ENCODE peak calls at places on chromosome 11, in nine cellular contexts. L is stimulated activated CD4-positive, alpha-beta T cell treated with anti-CD3 and anti-CD28 coated beads, Interleukin-4, amount 100 ng/mL, for 4 hours; T is T-helper 1 cell; D is NCI-H226; G is activated T-cell treated with anti-CD3 and anti-CD28 coated beads, Interleukin-2, amount 50 U/mL, for 1 hour; C is Daoy; F is NCI-H510A treated with DMSO at 0.1 percent for 48 hours; Z is Calu3; Q is LHCN-M2. R is an unnamed sample.

GRCh38 chr11:6667733-6668374 is 12.2 kb upstream of the DCHS1 start:
- DNase-seq in Q (no peak), C (no peak), Z (peak; percentile 8), D (no peak), G (no peak), F (peak; percentile 2), T (no peak), L (no peak), R (peak; percentile 18)

GRCh38 chr11:38582151-38582550 is 1984.1 kb upstream of the RAG2 start:
- DNase-seq in G (no peak), L (no peak), D (no peak), Z (no peak), F (no peak), C (no peak), Q (peak; percentile 32), T (no peak), R (no peak)

GRCh38 chr11:43238341-43238740 is 73.5 kb upstream of the API5 start:
- DNase-seq in C (no peak), G (no peak), L (no peak), D (no peak), T (no peak), F (no peak), Q (no peak), Z (no peak), R (no peak)

GRCh38 chr11:76822406-76822805 is 38.3 kb upstream of the ACER3 start:
- DNase-seq in F (no peak), Q (no peak), C (no peak), L (no peak), G (no peak), D (no peak), T (no peak), Z (no peak), R (no peak)

GRCh38 chr11:130801287-130802146 is 114.8 kb downstream of the SNX19 start:
- DNase-seq in Q (peak; percentile 78), D (peak; percentile 60), Z (no peak), G (no peak), L (no peak), T (no peak), C (peak; percentile 57), F (no peak), R (no peak)

GRCh38 chr11:28860898-28861297 is 752.7 kb downstream of the METTL15 start:
- DNase-seq in G (no peak), Z (no peak), C (peak; percentile 38), D (no peak), Q (peak; percentile 91), F (no peak), T (no peak), L (no peak), R (no peak)

GRCh38 chr11:117823294-117823940 is 1.1 kb downstream of the FXYD2 start:
- DNase-seq in Q (no peak), Z (no peak), L (no peak), C (peak; percentile 39), G (peak; percentile 48), T (no peak), D (no peak), F (peak; percentile 34), R (no peak)

GRCh38 chr11:23013509-23013908 is 153.2 kb upstream of the CCDC179 start:
- DNase-seq in T (no peak), D (no peak), C (no peak), F (no peak), G (no peak), Q (peak; percentile 3), Z (no peak), L (no peak), R (no peak)

GRCh38 chr11:87063982-87064381 is 26.2 kb downstream of the TMEM135 start:
- DNase-seq in C (no peak), Z (no peak), Q (peak; percentile 27), G (no peak), F (no peak), L (no peak), D (peak; percentile 16), T (no peak), R (no peak)

GRCh38 chr11:90256404-90257157 is 33.7 kb upstream of the CHORDC1 start:
- DNase-seq in D (no peak), C (no peak), Z (no peak), T (no peak), F (no peak), G (no peak), Q (no peak), L (no peak), R (no peak)

GRCh38 chr11:44167047-44167446 is 71.6 kb downstream of the EXT2 start:
- DNase-seq in G (no peak), T (no peak), Q (no peak), L (no peak), C (no peak), Z (no peak), D (no peak), F (no peak), R (no peak)

GRCh38 chr11:1563149-1563638 is 8.9 kb downstream of the DUSP8 start:
- DNase-seq in G (peak; percentile 19), Z (no peak), Q (no peak), D (no peak), T (no peak), L (no peak), F (no peak), C (no peak), R (no peak)

GRCh38 chr11:120137611-120138521 is at the start of gene TRIM29:
- DNase-seq in G (no peak), L (no peak), Q (no peak), F (peak; percentile 5), C (no peak), Z (peak; percentile 40), T (no peak), D (no peak), R (no peak)

GRCh38 chr11:8719260-8720190 is 36.9 kb downstream of the RPL27A start:
- DNase-seq in G (no peak), Q (peak; percentile 98), Z (peak; percentile 48), D (peak; percentile 59), L (no peak), C (peak; percentile 93), F (no peak), T (no peak), R (no peak)

GRCh38 chr11:86672007-86672621 is at the start of gene ME3:
- DNase-seq in G (peak; percentile 39), Q (peak; percentile 59), C (peak; percentile 77), L (peak; percentile 43), T (peak; percentile 16), F (peak; percentile 58), D (peak; percentile 49), Z (peak; percentile 71), R (no peak)

GRCh38 chr11:66081505-66081904 is 11.4 kb downstream of the PACS1 start:
- DNase-seq in L (peak; percentile 41), T (peak; percentile 73), G (peak; percentile 73), F (peak; percentile 77), Q (peak; percentile 27), Z (peak; percentile 64), C (peak; percentile 59), D (peak; percentile 48), R (no peak)

GRCh38 chr11:44564198-44564597 is 1.3 kb upstream of the CD82 start:
- DNase-seq in Z (no peak), Q (no peak), G (no peak), L (no peak), C (no peak), F (peak; percentile 43), T (no peak), D (peak; percentile 29), R (no peak)

GRCh38 chr11:68804786-68805185 is 36.9 kb downstream of the CPT1A start:
- DNase-seq in D (no peak), L (no peak), F (no peak), T (no peak), Z (no peak), G (no peak), C (no peak), Q (no peak), R (no peak)

GRCh38 chr11:67541198-67541597 is 18.0 kb upstream of the CABP2 start:
- DNase-seq in Q (no peak), L (no peak), G (no peak), D (no peak), T (no peak), C (no peak), Z (no peak), F (no peak), R (no peak)

GRCh38 chr11:94934362-94934761 is 39.0 kb downstream of the CWC15 start:
- DNase-seq in D (no peak), G (no peak), Q (peak; percentile 61), Z (no peak), F (no peak), T (no peak), C (no peak), L (no peak), R (peak; percentile 53)

GRCh38 chr11:2169626-2170570 is 1.7 kb downstream of the TH start:
- DNase-seq in Z (no peak), Q (no peak), C (no peak), G (no peak), D (no peak), L (no peak), T (no peak), F (no peak), R (no peak)

GRCh38 chr11:65121447-65121864 is 478 bp downstream of the FAU start:
- DNase-seq in C (no peak), Q (no peak), F (no peak), Z (no peak), D (no peak), G (no peak), T (no peak), L (no peak), R (no peak)

GRCh38 chr11:123111465-123111864 is 49.5 kb upstream of the HSPA8 start:
- DNase-seq in G (no peak), C (no peak), Z (peak; percentile 8), F (peak; percentile 26), T (no peak), L (no peak), Q (peak; percentile 46), D (peak; percentile 21), R (peak; percentile 53)

GRCh38 chr11:33669598-33670249 is 30.9 kb downstream of the C11orf91 start:
- DNase-seq in Z (no peak), Q (no peak), L (no peak), C (no peak), F (no peak), T (no peak), G (no peak), D (no peak), R (no peak)

GRCh38 chr11:119889728-119890280 is 160.8 kb upstream of the NECTIN1 start:
- DNase-seq in T (no peak), G (no peak), L (no peak), F (no peak), Z (no peak), C (no peak), Q (no peak), D (no peak), R (no peak)

GRCh38 chr11:12402027-12402426 is 24.7 kb downstream of the PARVA start:
- DNase-seq in L (no peak), Q (no peak), F (no peak), T (no peak), Z (no peak), C (no peak), G (no peak), D (peak; percentile 56), R (no peak)

GRCh38 chr11:134984421-134984820 is 572.4 kb upstream of the B3GAT1 start:
- DNase-seq in Q (no peak), D (no peak), F (no peak), T (no peak), C (no peak), G (no peak), L (no peak), Z (no peak), R (no peak)

GRCh38 chr11:130156108-130157022 is 3.2 kb upstream of the ST14 start:
- DNase-seq in F (no peak), Z (no peak), G (no peak), L (no peak), Q (peak; percentile 35), C (peak; percentile 70), D (no peak), T (no peak), R (no peak)

GRCh38 chr11:72703281-72704008 is 29.2 kb upstream of the PDE2A start:
- DNase-seq in L (no peak), C (no peak), F (no peak), Q (peak; percentile 80), T (no peak), G (no peak), D (peak; percentile 86), Z (no peak), R (no peak)

GRCh38 chr11:125262194-125262824 is 97.8 kb downstream of the PKNOX2 start:
- DNase-seq in D (no peak), L (no peak), Z (no peak), T (no peak), C (no peak), Q (peak; percentile 82), F (no peak), G (no peak), R (no peak)

GRCh38 chr11:126430581-126431320 is 75.3 kb downstream of the ST3GAL4 start:
- DNase-seq in Z (no peak), G (no peak), Q (peak; percentile 74), D (no peak), C (no peak), L (no peak), F (no peak), T (no peak), R (no peak)

R was measured in NCI-H446 treated with DMSO at 0.1 percent for 48 hours.